ENCODE peak calls at places on chromosomes 12 and 14, in four cellular contexts. One of them, this sample, is unnamed.

GRCh38 chr14:97275276-97275675 is 478.1 kb downstream of the VRK1 start:
- DNase-seq in endothelial cell: no peak
- DNase-seq in fibroblast of the aortic adventitia: no peak
- DNase-seq in aorta: no peak
- DNase-seq in this sample: peak

GRCh38 chr12:75553398-75553797 is 42.0 kb upstream of the KRR1 start:
- DNase-seq in endothelial cell: no peak
- DNase-seq in aorta: no peak
- DNase-seq in fibroblast of the aortic adventitia: no peak
- DNase-seq in this sample: no peak

GRCh38 chr12:75692883-75693282 is 181.5 kb upstream of the KRR1 start:
- DNase-seq in aorta: no peak
- DNase-seq in endothelial cell: no peak
- DNase-seq in fibroblast of the aortic adventitia: peak
- DNase-seq in this sample: peak

GRCh38 chr12:74980510-74980909 is 229.1 kb downstream of the KCNC2 start:
- DNase-seq in aorta: no peak
- DNase-seq in fibroblast of the aortic adventitia: no peak
- DNase-seq in endothelial cell: no peak
- DNase-seq in this sample: no peak

GRCh38 chr12:19775241-19775640 is 335.9 kb downstream of the AEBP2 start:
- DNase-seq in fibroblast of the aortic adventitia: no peak
- DNase-seq in aorta: peak
- DNase-seq in endothelial cell: no peak
- DNase-seq in this sample: no peak

GRCh38 chr14:69280746-69281291 is 20.9 kb downstream of the GALNT16 start:
- DNase-seq in aorta: no peak
- DNase-seq in fibroblast of the aortic adventitia: no peak
- DNase-seq in endothelial cell: no peak
- DNase-seq in this sample: no peak

GRCh38 chr14:41986726-41987125 is 380.1 kb downstream of the LRFN5 start:
- DNase-seq in endothelial cell: no peak
- DNase-seq in fibroblast of the aortic adventitia: peak
- DNase-seq in aorta: no peak
- DNase-seq in this sample: peak

GRCh38 chr14:20614038-20614840 is 23.1 kb upstream of the RNASE12 start:
- DNase-seq in endothelial cell: peak
- DNase-seq in aorta: no peak
- DNase-seq in fibroblast of the aortic adventitia: peak
- DNase-seq in this sample: no peak

GRCh38 chr14:102027951-102028350 is 58.9 kb downstream of the HSP90AA1 start:
- DNase-seq in fibroblast of the aortic adventitia: no peak
- DNase-seq in aorta: no peak
- DNase-seq in endothelial cell: no peak
- DNase-seq in this sample: no peak

GRCh38 chr14:92549853-92550244 is 36.3 kb downstream of the RIN3 start:
- DNase-seq in aorta: peak
- DNase-seq in fibroblast of the aortic adventitia: peak
- DNase-seq in endothelial cell: no peak
- DNase-seq in this sample: peak

GRCh38 chr12:108495054-108495453 is 20.0 kb upstream of the FICD start:
- DNase-seq in fibroblast of the aortic adventitia: peak
- DNase-seq in aorta: no peak
- DNase-seq in endothelial cell: peak
- DNase-seq in this sample: peak

GRCh38 chr12:98803468-98804209 is 158.5 kb downstream of the APAF1 start:
- DNase-seq in endothelial cell: no peak
- DNase-seq in aorta: no peak
- DNase-seq in fibroblast of the aortic adventitia: peak
- DNase-seq in this sample: peak

GRCh38 chr12:47729233-47729632 is 3.9 kb upstream of the ENDOU start:
- DNase-seq in endothelial cell: no peak
- DNase-seq in fibroblast of the aortic adventitia: peak
- DNase-seq in aorta: peak
- DNase-seq in this sample: peak

GRCh38 chr12:120361506-120362208 is 7.3 kb downstream of the MSI1 start:
- DNase-seq in fibroblast of the aortic adventitia: peak
- DNase-seq in aorta: peak
- DNase-seq in endothelial cell: peak
- DNase-seq in this sample: peak

GRCh38 chr12:124548854-124549378 is 18.5 kb downstream of the NCOR2 start:
- DNase-seq in aorta: peak
- DNase-seq in endothelial cell: no peak
- DNase-seq in fibroblast of the aortic adventitia: peak
- DNase-seq in this sample: peak

GRCh38 chr14:68349900-68350323 is 443.0 kb downstream of the ZFP36L1 start:
- DNase-seq in fibroblast of the aortic adventitia: peak
- DNase-seq in aorta: no peak
- DNase-seq in endothelial cell: no peak
- DNase-seq in this sample: no peak

GRCh38 chr14:61653507-61653906 is 41.8 kb upstream of the HIF1A start:
- DNase-seq in endothelial cell: peak
- DNase-seq in aorta: peak
- DNase-seq in fibroblast of the aortic adventitia: peak
- DNase-seq in this sample: peak

GRCh38 chr12:91926810-91927209 is 218.8 kb downstream of the BTG1 start:
- DNase-seq in aorta: no peak
- DNase-seq in fibroblast of the aortic adventitia: peak
- DNase-seq in endothelial cell: no peak
- DNase-seq in this sample: peak

GRCh38 chr12:13661005-13661887 is 320.2 kb downstream of the GRIN2B start:
- DNase-seq in fibroblast of the aortic adventitia: peak
- DNase-seq in aorta: peak
- DNase-seq in endothelial cell: peak
- DNase-seq in this sample: peak

GRCh38 chr14:86055512-86055911 is 525.6 kb downstream of the FLRT2 start:
- DNase-seq in endothelial cell: no peak
- DNase-seq in aorta: no peak
- DNase-seq in fibroblast of the aortic adventitia: peak
- DNase-seq in this sample: peak

GRCh38 chr14:92922155-92922735 is 705 bp upstream of the CHGA start:
- DNase-seq in endothelial cell: no peak
- DNase-seq in aorta: no peak
- DNase-seq in fibroblast of the aortic adventitia: no peak
- DNase-seq in this sample: no peak

GRCh38 chr12:104462931-104463339 is 6.2 kb downstream of the CHST11 start:
- DNase-seq in fibroblast of the aortic adventitia: peak
- DNase-seq in endothelial cell: no peak
- DNase-seq in aorta: no peak
- DNase-seq in this sample: no peak

GRCh38 chr12:91182664-91183455 is at the start of gene DCN:
- DNase-seq in endothelial cell: no peak
- DNase-seq in aorta: no peak
- DNase-seq in fibroblast of the aortic adventitia: peak
- DNase-seq in this sample: peak

GRCh38 chr14:44778562-44778961 is 183.2 kb downstream of the KLHL28 start:
- DNase-seq in endothelial cell: no peak
- DNase-seq in aorta: no peak
- DNase-seq in fibroblast of the aortic adventitia: peak
- DNase-seq in this sample: peak

GRCh38 chr12:41228066-41228820 is 40.1 kb downstream of the PDZRN4 start:
- DNase-seq in endothelial cell: no peak
- DNase-seq in aorta: no peak
- DNase-seq in fibroblast of the aortic adventitia: no peak
- DNase-seq in this sample: no peak

GRCh38 chr12:44504799-44505198 is 371.3 kb downstream of the NELL2 start:
- DNase-seq in aorta: no peak
- DNase-seq in fibroblast of the aortic adventitia: no peak
- DNase-seq in endothelial cell: no peak
- DNase-seq in this sample: no peak

GRCh38 chr14:105863296-105864108 is 337.1 kb downstream of the TMEM121 start:
- DNase-seq in fibroblast of the aortic adventitia: no peak
- DNase-seq in aorta: peak
- DNase-seq in endothelial cell: no peak
- DNase-seq in this sample: no peak

GRCh38 chr14:75876526-75876925 is 105.3 kb downstream of the TGFB3 start:
- DNase-seq in endothelial cell: no peak
- DNase-seq in fibroblast of the aortic adventitia: peak
- DNase-seq in aorta: no peak
- DNase-seq in this sample: peak

GRCh38 chr12:11016937-11017336 is 5.5 kb downstream of the TAS2R19 start:
- DNase-seq in fibroblast of the aortic adventitia: no peak
- DNase-seq in endothelial cell: no peak
- DNase-seq in aorta: no peak
- DNase-seq in this sample: no peak

GRCh38 chr14:104510216-104510615 is 69.3 kb upstream of the C14orf180 start:
- DNase-seq in endothelial cell: no peak
- DNase-seq in fibroblast of the aortic adventitia: no peak
- DNase-seq in aorta: no peak
- DNase-seq in this sample: no peak

GRCh38 chr12:24937553-24938244 is 11.2 kb downstream of the BCAT1 start:
- DNase-seq in endothelial cell: no peak
- DNase-seq in aorta: no peak
- DNase-seq in fibroblast of the aortic adventitia: peak
- DNase-seq in this sample: peak

GRCh38 chr12:3195337-3195736 is 118.2 kb downstream of the TSPAN9 start:
- DNase-seq in fibroblast of the aortic adventitia: no peak
- DNase-seq in endothelial cell: no peak
- DNase-seq in aorta: no peak
- DNase-seq in this sample: no peak

GRCh38 chr12:54759751-54760150 is 94.6 kb upstream of the MUCL1 start:
- DNase-seq in endothelial cell: peak
- DNase-seq in aorta: no peak
- DNase-seq in fibroblast of the aortic adventitia: peak
- DNase-seq in this sample: no peak